ENCODE peak calls at places on chromosomes 12 and 14, in six cellular contexts. D is hypothalamus, T is GM12891, J is fibroblast of lung, E is activated gamma-delta T cell, N is heart left ventricle. P is an unnamed sample.

GRCh38 chr12:98870521-98870920 is 225.4 kb downstream of the APAF1 start:
- DNase-seq in D (peak), T (no peak), J (no peak), E (no peak), N (no peak), P (peak)

GRCh38 chr12:121765573-121765972 is 27.9 kb downstream of the RHOF start:
- DNase-seq in D (peak), T (no peak), J (peak), E (no peak), N (no peak), P (no peak)

GRCh38 chr12:47021298-47021697 is 58.1 kb upstream of the PCED1B start:
- DNase-seq in D (peak), T (no peak), J (peak), E (no peak), N (no peak), P (peak)

GRCh38 chr14:92970233-92970625 is 47.3 kb downstream of the CHGA start:
- DNase-seq in D (no peak), T (no peak), J (no peak), E (no peak), N (no peak), P (no peak)

GRCh38 chr12:65603428-65604351 is 220.6 kb upstream of the HMGA2 start:
- DNase-seq in D (no peak), T (no peak), J (peak), E (no peak), N (peak), P (peak)

GRCh38 chr12:93000026-93000425 is 70.9 kb upstream of the EEA1 start:
- DNase-seq in D (no peak), T (no peak), J (no peak), E (no peak), N (no peak), P (no peak)

GRCh38 chr12:96136129-96136528 is 58.0 kb upstream of the ELK3 start:
- DNase-seq in D (no peak), T (no peak), J (peak), E (no peak), N (no peak), P (no peak)

GRCh38 chr14:61866932-61867920 is 105.0 kb downstream of the SNAPC1 start:
- DNase-seq in D (no peak), T (no peak), J (peak), E (no peak), N (no peak), P (no peak)

GRCh38 chr12:123762715-123763052 is 583 bp downstream of the DNAH10 start:
- DNase-seq in D (no peak), T (no peak), J (no peak), E (no peak), N (no peak), P (no peak)

GRCh38 chr14:104791425-104791824 is 4.1 kb downstream of the AKT1 start:
- DNase-seq in D (no peak), T (no peak), J (no peak), E (no peak), N (no peak), P (no peak)

GRCh38 chr14:100842799-100843198 is 16.9 kb downstream of the MEG3 start:
- DNase-seq in D (peak), T (no peak), J (peak), E (no peak), N (no peak), P (no peak)

GRCh38 chr14:22882529-22883190 is 362 bp upstream of the REM2 start:
- DNase-seq in D (peak), T (no peak), J (peak), E (no peak), N (no peak), P (peak)

GRCh38 chr12:49871263-49871561 is 28.3 kb upstream of the BCDIN3D start:
- DNase-seq in D (no peak), T (no peak), J (no peak), E (no peak), N (no peak), P (no peak)

GRCh38 chr12:27343255-27344000 is 10.8 kb downstream of the BMAL2 start:
- DNase-seq in D (no peak), T (no peak), J (peak), E (no peak), N (no peak), P (no peak)

GRCh38 chr14:23432946-23433345 is 2.5 kb downstream of the MYH7 start:
- DNase-seq in D (no peak), T (no peak), J (no peak), E (no peak), N (no peak), P (no peak)

GRCh38 chr14:72754949-72755348 is 139.0 kb downstream of the DPF3 start:
- DNase-seq in D (no peak), T (no peak), J (no peak), E (no peak), N (no peak), P (no peak)

GRCh38 chr14:80959448-80960006 is 4.1 kb downstream of the TSHR start:
- DNase-seq in D (peak), T (peak), J (no peak), E (no peak), N (no peak), P (peak)

GRCh38 chr12:2282321-2282720 is 229.5 kb downstream of the CACNA1C start:
- DNase-seq in D (no peak), T (no peak), J (peak), E (no peak), N (no peak), P (no peak)

GRCh38 chr12:47833591-47834012 is 13.9 kb upstream of the HDAC7 start:
- DNase-seq in D (no peak), T (no peak), J (no peak), E (no peak), N (no peak), P (no peak)

GRCh38 chr12:63070709-63071108 is 80.3 kb downstream of the AVPR1A start:
- DNase-seq in D (no peak), T (no peak), J (peak), E (no peak), N (no peak), P (no peak)